ENCODE peak calls at places on chromosomes 2 and 18, in eight cellular contexts. M, K, Q, L, F, E, O and N are unnamed samples.

GRCh38 chr2:128057334-128057733 is 29.5 kb upstream of the SAP130 start:
- DNase-seq in E (no peak), L (no peak), O (no peak), K (no peak), F (no peak), M (no peak), Q (no peak), N (no peak)

GRCh38 chr2:168044579-168044978 is 202.8 kb downstream of the STK39 start:
- DNase-seq in E (no peak), O (no peak), M (no peak), L (no peak), Q (no peak), K (no peak), F (no peak), N (no peak)

GRCh38 chr2:169141713-169142352 is 72.5 kb downstream of the DHRS9 start:
- DNase-seq in O (no peak), M (peak; percentile 25), K (peak; percentile 6), F (peak; percentile 64), E (peak; percentile 25), L (peak; percentile 51), Q (peak; percentile 7), N (peak; percentile 62)

GRCh38 chr18:3036108-3036507 is 23.2 kb upstream of the LPIN2 start:
- DNase-seq in L (no peak), E (no peak), M (no peak), K (no peak), F (no peak), Q (no peak), O (no peak), N (no peak)

GRCh38 chr2:100381240-100381639 is 36.2 kb downstream of the CHST10 start:
- DNase-seq in Q (peak; percentile 48), E (peak; percentile 65), M (peak; percentile 37), L (peak; percentile 71), O (peak; percentile 88), K (peak; percentile 51), F (peak; percentile 81), N (peak; percentile 71)

GRCh38 chr2:152466925-152467676 is 132.1 kb downstream of the FMNL2 start:
- DNase-seq in L (peak; percentile 74), Q (no peak), F (no peak), E (peak; percentile 22), M (no peak), O (peak; percentile 70), K (no peak), N (no peak)

GRCh38 chr18:23725827-23726661 is 36.8 kb downstream of the LAMA3 start:
- DNase-seq in K (no peak), M (no peak), Q (no peak), E (no peak), L (no peak), O (no peak), F (no peak), N (no peak)

GRCh38 chr2:68362069-68362468 is 3.0 kb upstream of the PLEK start:
- DNase-seq in F (peak; percentile 81), K (peak; percentile 70), O (peak; percentile 86), Q (no peak), M (no peak), L (peak; percentile 55), E (peak; percentile 65), N (peak; percentile 32)

GRCh38 chr18:49723648-49724180 is 89.6 kb downstream of the ACAA2 start:
- DNase-seq in E (peak; percentile 85), L (peak; percentile 97), K (no peak), F (peak; percentile 31), O (no peak), M (no peak), Q (no peak), N (peak; percentile 41)

GRCh38 chr2:67463810-67464209 is 66.7 kb downstream of the ETAA1 start:
- DNase-seq in O (no peak), L (peak; percentile 93), Q (no peak), F (peak; percentile 74), E (no peak), K (no peak), M (no peak), N (no peak)

GRCh38 chr2:99858951-99859596 is 283.3 kb downstream of the AFF3 start:
- DNase-seq in O (no peak), E (no peak), K (no peak), F (no peak), M (peak; percentile 54), L (no peak), Q (no peak), N (no peak)

GRCh38 chr2:47119001-47119400 is 36.1 kb downstream of the STPG4 start:
- DNase-seq in Q (no peak), E (no peak), M (peak; percentile 42), L (peak; percentile 73), K (no peak), O (no peak), F (peak; percentile 35), N (peak; percentile 66)

GRCh38 chr18:49812321-49813070 is 837 bp downstream of the ACAA2 start:
- DNase-seq in K (no peak), F (no peak), L (no peak), Q (no peak), O (no peak), M (peak; percentile 3), E (no peak), N (no peak)

GRCh38 chr2:85733121-85733960 is 20.4 kb upstream of the ATOH8 start:
- DNase-seq in O (peak; percentile 60), Q (no peak), L (no peak), F (no peak), E (no peak), M (no peak), K (no peak), N (no peak)

GRCh38 chr18:59927246-59927825 is 27.5 kb downstream of the PMAIP1 start:
- DNase-seq in K (no peak), E (no peak), M (no peak), L (no peak), Q (no peak), F (no peak), O (no peak), N (no peak)

GRCh38 chr2:83160571-83160970 is 1298.5 kb downstream of the SUCLG1 start:
- DNase-seq in L (no peak), O (no peak), Q (no peak), F (no peak), K (no peak), M (no peak), E (no peak), N (no peak)

GRCh38 chr2:36380624-36381481 is 25.3 kb downstream of the CRIM1 start:
- DNase-seq in F (peak; percentile 95), K (no peak), E (peak; percentile 95), Q (no peak), O (no peak), L (peak; percentile 98), M (no peak), N (peak; percentile 46)

GRCh38 chr2:119384971-119385370 is 18.2 kb downstream of the DBI start:
- DNase-seq in O (no peak), M (no peak), L (no peak), E (no peak), F (no peak), K (no peak), Q (no peak), N (no peak)

GRCh38 chr2:70959851-70960832 is 18.3 kb upstream of the ANKRD53 start:
- DNase-seq in F (no peak), K (no peak), L (no peak), E (no peak), O (no peak), M (no peak), Q (no peak), N (no peak)

GRCh38 chr2:8524388-8524787 is 157.5 kb upstream of the ID2 start:
- DNase-seq in M (no peak), Q (no peak), K (no peak), L (no peak), O (no peak), E (no peak), F (no peak), N (no peak)

GRCh38 chr18:67599277-67599676 is 82.8 kb upstream of the DSEL start:
- DNase-seq in F (no peak), E (peak; percentile 22), Q (peak; percentile 18), L (peak; percentile 39), O (no peak), M (no peak), K (no peak), N (peak; percentile 23)

GRCh38 chr2:152098033-152098797 is 629 bp downstream of the CACNB4 start:
- DNase-seq in M (no peak), K (no peak), E (no peak), Q (no peak), F (peak; percentile 19), O (peak; percentile 72), L (peak; percentile 24), N (peak; percentile 7)

GRCh38 chr18:21364471-21364870 is 122.4 kb downstream of the GREB1L start:
- DNase-seq in M (no peak), Q (no peak), E (no peak), L (no peak), O (no peak), K (no peak), F (no peak), N (no peak)

GRCh38 chr2:239385096-239386000 is 15.5 kb downstream of the HDAC4 start:
- DNase-seq in L (no peak), M (no peak), O (peak; percentile 50), F (no peak), E (no peak), Q (no peak), K (no peak), N (no peak)

GRCh38 chr2:12716250-12717190 is at the start of gene TRIB2:
- DNase-seq in L (peak; percentile 74), M (peak; percentile 62), K (peak; percentile 81), E (no peak), O (peak; percentile 92), Q (peak; percentile 65), F (peak; percentile 63), N (peak; percentile 87)

GRCh38 chr2:224357098-224357901 is 44.6 kb downstream of the FAM124B start:
- DNase-seq in O (no peak), E (peak; percentile 24), L (peak; percentile 47), F (peak; percentile 69), M (peak; percentile 34), K (peak; percentile 18), Q (peak; percentile 30), N (peak; percentile 52)

GRCh38 chr2:69581774-69582581 is 61.6 kb downstream of the AAK1 start:
- DNase-seq in L (peak; percentile 69), E (peak; percentile 70), Q (no peak), K (no peak), O (no peak), M (no peak), F (peak; percentile 39), N (peak; percentile 40)

GRCh38 chr18:6921571-6921970 is 192.1 kb downstream of the ARHGAP28 start:
- DNase-seq in Q (no peak), O (no peak), K (no peak), F (no peak), M (no peak), E (no peak), L (no peak), N (no peak)

GRCh38 chr2:218958276-218958675 is 1.2 kb upstream of the CDK5R2 start:
- DNase-seq in M (no peak), Q (no peak), O (no peak), E (no peak), L (no peak), F (no peak), K (no peak), N (no peak)

GRCh38 chr2:127641133-127641532 is 4.8 kb upstream of the GPR17 start:
- DNase-seq in M (no peak), F (no peak), Q (no peak), K (no peak), L (no peak), O (no peak), E (no peak), N (no peak)

GRCh38 chr2:5236308-5236707 is 455.9 kb upstream of the SOX11 start:
- DNase-seq in O (no peak), E (no peak), L (no peak), F (no peak), M (no peak), K (no peak), Q (no peak), N (no peak)

GRCh38 chr2:168684921-168685618 is 117.4 kb upstream of the NOSTRIN start:
- DNase-seq in M (no peak), O (no peak), F (no peak), Q (no peak), E (no peak), L (no peak), K (no peak), N (no peak)

GRCh38 chr2:135935914-135936313 is 49.5 kb downstream of the DARS1 start:
- DNase-seq in E (no peak), O (no peak), L (no peak), Q (no peak), M (no peak), F (no peak), K (no peak), N (no peak)

GRCh38 chr2:158747346-158747745 is 47.8 kb upstream of the DAPL1 start:
- DNase-seq in M (no peak), K (no peak), E (no peak), F (no peak), O (no peak), L (no peak), Q (no peak), N (no peak)